ENCODE peak calls at places on chromosomes 4 and X, in six cellular contexts. One of them, this sample, is unnamed.

GRCh38 chrX:40852573-40852972 is 117.2 kb upstream of the MED14 start:
- DNase-seq in HCT116: no peak
- DNase-seq in stomach: no peak
- DNase-seq in K562: no peak
- DNase-seq in transverse colon: no peak
- DNase-seq in HepG2: no peak
- DNase-seq in this sample: no peak

GRCh38 chrX:74234829-74235228 is 69.2 kb upstream of the ZCCHC13 start:
- DNase-seq in HCT116: no peak
- DNase-seq in stomach: no peak
- DNase-seq in K562: no peak
- DNase-seq in transverse colon: no peak
- DNase-seq in HepG2: no peak
- DNase-seq in this sample: no peak

GRCh38 chr4:76688737-76689078 is 209.2 kb downstream of the SOWAHB start:
- DNase-seq in HCT116: no peak
- DNase-seq in stomach: no peak
- DNase-seq in K562: no peak
- DNase-seq in transverse colon: no peak
- DNase-seq in HepG2: no peak
- DNase-seq in this sample: no peak

GRCh38 chr4:127131527-127131926 is 501.2 kb upstream of the INTU start:
- DNase-seq in HCT116: no peak
- DNase-seq in stomach: no peak
- DNase-seq in K562: no peak
- DNase-seq in transverse colon: no peak
- DNase-seq in HepG2: no peak
- DNase-seq in this sample: no peak

GRCh38 chrX:69238153-69238959 is 73.1 kb upstream of the PJA1 start:
- DNase-seq in HCT116: no peak
- DNase-seq in stomach: no peak
- DNase-seq in K562: no peak
- DNase-seq in transverse colon: no peak
- DNase-seq in HepG2: no peak
- DNase-seq in this sample: no peak

GRCh38 chrX:149877157-149877556 is 3.8 kb upstream of the MAGEA8 start:
- DNase-seq in HCT116: no peak
- DNase-seq in stomach: no peak
- DNase-seq in K562: no peak
- DNase-seq in transverse colon: no peak
- DNase-seq in HepG2: no peak
- DNase-seq in this sample: no peak

GRCh38 chr4:89712141-89712540 is 124.8 kb downstream of the SNCA start:
- DNase-seq in HCT116: no peak
- DNase-seq in stomach: no peak
- DNase-seq in K562: no peak
- DNase-seq in transverse colon: no peak
- DNase-seq in HepG2: no peak
- DNase-seq in this sample: no peak

GRCh38 chrX:150761819-150762216 is 68.6 kb downstream of the MTMR1 start:
- DNase-seq in HCT116: no peak
- DNase-seq in stomach: no peak
- DNase-seq in K562: no peak
- DNase-seq in transverse colon: no peak
- DNase-seq in HepG2: no peak
- DNase-seq in this sample: peak

GRCh38 chr4:118942465-118942864 is 53.8 kb downstream of the SYNPO2 start:
- DNase-seq in HCT116: no peak
- DNase-seq in stomach: no peak
- DNase-seq in K562: no peak
- DNase-seq in transverse colon: no peak
- DNase-seq in HepG2: no peak
- DNase-seq in this sample: no peak

GRCh38 chrX:634306-634958 is 3.8 kb downstream of the SHOX start:
- DNase-seq in HCT116: no peak
- DNase-seq in stomach: peak
- DNase-seq in K562: no peak
- DNase-seq in transverse colon: no peak
- DNase-seq in HepG2: no peak
- DNase-seq in this sample: peak

GRCh38 chr4:186483656-186484055 is 71.7 kb downstream of the MTNR1A start:
- DNase-seq in HCT116: no peak
- DNase-seq in stomach: no peak
- DNase-seq in K562: no peak
- DNase-seq in transverse colon: no peak
- DNase-seq in HepG2: no peak
- DNase-seq in this sample: no peak
- TF ChIP-seq POLR2AphosphoS5 in HCT116: no peak
- TF ChIP-seq POLR2AphosphoS5 in stomach: no peak
- TF ChIP-seq POLR2AphosphoS5 in K562: no peak
- TF ChIP-seq POLR2AphosphoS5 in transverse colon: no peak
- TF ChIP-seq POLR2AphosphoS5 in HepG2: no peak
- TF ChIP-seq POLR2AphosphoS5 in this sample: no peak

GRCh38 chr4:154491731-154492249 is at the start of gene DCHS2:
- DNase-seq in HCT116: no peak
- DNase-seq in stomach: no peak
- DNase-seq in K562: peak
- DNase-seq in transverse colon: peak
- DNase-seq in HepG2: peak
- DNase-seq in this sample: no peak
- H3K4me3 ChIP-seq in HCT116: no peak
- H3K4me3 ChIP-seq in stomach: peak
- H3K4me3 ChIP-seq in K562: peak
- H3K4me3 ChIP-seq in transverse colon: peak
- H3K4me3 ChIP-seq in HepG2: peak
- H3K4me3 ChIP-seq in this sample: peak

GRCh38 chr4:4306920-4307319 is 16.9 kb downstream of the ZBTB49 start:
- DNase-seq in HCT116: no peak
- DNase-seq in stomach: no peak
- DNase-seq in K562: no peak
- DNase-seq in transverse colon: no peak
- DNase-seq in HepG2: no peak
- DNase-seq in this sample: no peak
- TF ChIP-seq POLR2A in HCT116: no peak
- TF ChIP-seq POLR2A in stomach: no peak
- TF ChIP-seq POLR2A in K562: no peak
- TF ChIP-seq POLR2A in transverse colon: no peak
- TF ChIP-seq POLR2A in HepG2: no peak
- TF ChIP-seq POLR2A in this sample: no peak

DNA sequence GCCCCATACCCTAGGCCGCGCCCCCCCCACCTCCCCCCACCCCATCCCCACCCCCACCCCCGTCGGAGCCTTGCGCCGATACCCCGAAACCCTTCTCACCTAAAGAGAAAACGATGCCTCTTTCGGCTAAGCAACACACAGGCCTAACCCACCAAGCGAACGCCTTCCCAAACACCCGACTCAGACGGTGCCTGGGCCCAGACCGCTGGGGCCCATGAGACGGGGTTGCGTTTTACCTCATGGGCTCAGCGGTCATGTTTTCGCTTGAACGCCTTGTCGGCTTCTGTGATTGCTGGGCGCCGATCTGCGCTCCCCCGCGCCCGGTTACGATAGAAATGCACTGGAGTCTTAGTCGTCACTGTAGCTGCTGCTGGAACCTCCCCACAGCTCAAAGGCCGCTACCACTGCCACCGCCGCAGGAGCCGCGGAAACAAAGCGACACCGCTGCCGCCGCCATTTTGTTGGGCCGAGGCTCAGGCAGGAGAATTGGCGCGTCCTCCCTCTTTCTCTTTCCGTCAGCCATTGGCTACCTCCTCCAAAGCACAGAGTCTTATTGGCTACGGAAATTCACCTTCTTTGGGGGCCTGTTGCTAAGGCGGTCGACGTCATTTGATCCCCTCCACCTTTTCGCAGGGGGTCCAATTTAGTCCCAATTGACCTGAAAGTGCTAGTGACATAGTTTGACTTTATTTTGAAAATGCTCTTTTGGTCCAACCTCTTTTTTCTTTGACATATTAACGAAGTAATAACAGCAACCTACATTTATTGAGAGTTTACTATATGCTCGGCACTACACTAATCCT is at the start of gene ATRX:
- DNase-seq in HCT116: peak
- DNase-seq in stomach: peak
- DNase-seq in K562: peak
- DNase-seq in transverse colon: peak
- DNase-seq in HepG2: peak
- DNase-seq in this sample: peak
- TF ChIP-seq POLR2AphosphoS5 in HCT116: peak
- TF ChIP-seq POLR2AphosphoS5 in stomach: peak
- TF ChIP-seq POLR2AphosphoS5 in K562: peak
- TF ChIP-seq POLR2AphosphoS5 in transverse colon: peak
- TF ChIP-seq POLR2AphosphoS5 in HepG2: peak
- TF ChIP-seq POLR2AphosphoS5 in this sample: peak

DNA sequence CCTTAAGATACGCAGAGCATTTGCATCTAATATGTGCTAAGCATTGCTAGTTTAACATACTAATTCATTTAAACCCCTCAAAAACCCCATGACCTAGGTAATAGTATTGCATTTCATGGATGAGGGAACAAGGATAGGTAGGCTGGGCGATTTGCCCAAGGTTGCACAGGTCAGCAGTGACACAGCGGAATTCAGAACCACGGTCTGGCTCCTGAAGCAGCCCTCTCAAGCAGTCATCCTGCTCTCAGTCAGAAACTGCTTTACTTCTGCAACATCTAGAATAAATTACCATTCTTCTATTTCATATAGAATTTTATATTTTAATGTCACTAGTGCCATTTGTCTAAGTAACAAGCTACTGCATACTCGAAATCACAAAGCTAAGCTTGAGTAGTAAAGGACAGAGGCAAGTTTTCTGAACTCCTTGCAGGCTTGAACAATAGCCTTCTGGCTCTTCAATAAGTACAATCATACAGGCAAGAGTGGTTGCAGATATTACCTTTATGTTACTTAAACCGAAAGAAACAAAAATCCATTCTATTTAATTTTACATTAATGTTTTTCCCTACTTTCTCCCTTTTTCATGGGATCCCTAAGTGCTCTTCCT is 555 bp upstream of the SPP1 start:
- DNase-seq in HCT116: no peak
- DNase-seq in stomach: no peak
- DNase-seq in K562: no peak
- DNase-seq in transverse colon: no peak
- DNase-seq in HepG2: peak
- DNase-seq in this sample: no peak
- H3K4me3 ChIP-seq in HCT116: peak
- H3K4me3 ChIP-seq in stomach: no peak
- H3K4me3 ChIP-seq in K562: no peak
- H3K4me3 ChIP-seq in transverse colon: no peak
- H3K4me3 ChIP-seq in HepG2: peak
- H3K4me3 ChIP-seq in this sample: no peak

GRCh38 chr4:73620115-73620792 is at the start of gene RASSF6:
- DNase-seq in HCT116: peak
- DNase-seq in stomach: peak
- DNase-seq in K562: peak
- DNase-seq in transverse colon: peak
- DNase-seq in HepG2: no peak
- DNase-seq in this sample: no peak
- TF ChIP-seq POLR2A in HCT116: no peak
- TF ChIP-seq POLR2A in stomach: no peak
- TF ChIP-seq POLR2A in K562: no peak
- TF ChIP-seq POLR2A in transverse colon: peak
- TF ChIP-seq POLR2A in HepG2: no peak
- TF ChIP-seq POLR2A in this sample: no peak

GRCh38 chrX:71118032-71118984 is at the start of gene MED12:
- DNase-seq in HCT116: no peak
- DNase-seq in stomach: peak
- DNase-seq in K562: peak
- DNase-seq in transverse colon: peak
- DNase-seq in HepG2: peak
- DNase-seq in this sample: no peak
- TF ChIP-seq POLR2AphosphoS5 in HCT116: peak
- TF ChIP-seq POLR2AphosphoS5 in stomach: peak
- TF ChIP-seq POLR2AphosphoS5 in K562: peak
- TF ChIP-seq POLR2AphosphoS5 in transverse colon: peak
- TF ChIP-seq POLR2AphosphoS5 in HepG2: peak
- TF ChIP-seq POLR2AphosphoS5 in this sample: no peak

GRCh38 chr4:177404980-177405379 is 37.3 kb downstream of the AGA start:
- DNase-seq in HCT116: no peak
- DNase-seq in stomach: no peak
- DNase-seq in K562: no peak
- DNase-seq in transverse colon: no peak
- DNase-seq in HepG2: no peak
- DNase-seq in this sample: no peak

GRCh38 chr4:177400030-177400429 is 42.2 kb downstream of the AGA start:
- DNase-seq in HCT116: no peak
- DNase-seq in stomach: no peak
- DNase-seq in K562: no peak
- DNase-seq in transverse colon: no peak
- DNase-seq in HepG2: no peak
- DNase-seq in this sample: no peak

GRCh38 chr4:177404342-177404741 is 37.9 kb downstream of the AGA start:
- DNase-seq in HCT116: no peak
- DNase-seq in stomach: no peak
- DNase-seq in K562: no peak
- DNase-seq in transverse colon: no peak
- DNase-seq in HepG2: no peak
- DNase-seq in this sample: no peak

GRCh38 chr4:177403746-177404145 is 38.5 kb downstream of the AGA start:
- DNase-seq in HCT116: no peak
- DNase-seq in stomach: no peak
- DNase-seq in K562: no peak
- DNase-seq in transverse colon: no peak
- DNase-seq in HepG2: no peak
- DNase-seq in this sample: no peak

DNA sequence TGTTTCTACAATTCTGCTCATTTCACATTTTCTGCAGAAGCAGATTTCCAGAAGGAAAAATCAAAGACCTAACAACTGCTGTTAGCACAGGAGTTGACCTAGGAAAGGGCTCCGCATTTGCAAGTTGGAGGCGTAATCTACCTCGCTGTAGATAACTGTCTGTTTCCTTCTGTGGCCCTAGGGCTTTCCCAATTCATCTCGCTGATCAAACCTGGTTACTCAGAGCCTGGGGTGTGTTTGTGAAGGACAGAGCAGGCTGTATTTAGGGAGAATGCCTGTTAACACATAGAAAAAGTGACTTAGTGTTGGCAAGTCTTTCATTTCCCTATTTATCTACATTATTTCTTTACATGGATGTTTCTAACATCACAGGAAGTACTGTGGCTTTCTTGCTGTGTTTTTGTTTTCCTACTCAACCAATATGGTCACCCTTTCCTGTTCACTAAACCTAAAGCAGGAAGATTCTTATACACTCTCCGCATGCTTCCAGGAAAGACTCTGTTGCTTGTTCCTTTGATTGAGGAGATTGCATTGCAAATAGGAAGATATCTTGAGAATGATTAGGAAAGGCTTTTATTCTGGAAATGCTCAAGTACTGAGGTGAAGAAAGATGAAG is 40.5 kb downstream of the AGA start:
- DNase-seq in HCT116: no peak
- DNase-seq in stomach: no peak
- DNase-seq in K562: no peak
- DNase-seq in transverse colon: no peak
- DNase-seq in HepG2: no peak
- DNase-seq in this sample: no peak
- H3K4me3 ChIP-seq in HCT116: no peak
- H3K4me3 ChIP-seq in stomach: no peak
- H3K4me3 ChIP-seq in K562: no peak
- H3K4me3 ChIP-seq in transverse colon: no peak
- H3K4me3 ChIP-seq in HepG2: no peak
- H3K4me3 ChIP-seq in this sample: no peak

GRCh38 chr4:112145820-112146813 is 863 bp downstream of the FAM241A start:
- DNase-seq in HCT116: no peak
- DNase-seq in stomach: peak
- DNase-seq in K562: peak
- DNase-seq in transverse colon: peak
- DNase-seq in HepG2: no peak
- DNase-seq in this sample: no peak
- TF ChIP-seq POLR2A in HCT116: no peak
- TF ChIP-seq POLR2A in stomach: no peak
- TF ChIP-seq POLR2A in K562: peak
- TF ChIP-seq POLR2A in transverse colon: no peak
- TF ChIP-seq POLR2A in HepG2: no peak
- TF ChIP-seq POLR2A in this sample: no peak